ENCODE peak calls at places on chromosome 12, in nine cellular contexts. One of them, this sample, is unnamed.

GRCh38 chr12:49552014-49552413 is 13.2 kb downstream of the KCNH3 start:
- DNase-seq in lower leg skin: peak; percentile 86
- DNase-seq in cardiac fibroblast: no peak
- DNase-seq in IMR-90: no peak
- DNase-seq in Peyer's patch: no peak
- DNase-seq in heart left ventricle: peak; percentile 47
- DNase-seq in fibroblast of lung: no peak
- DNase-seq in heart right ventricle: peak; percentile 29
- DNase-seq in NB4: no peak
- DNase-seq in this sample: no peak

GRCh38 chr12:122159879-122160278 is 14.1 kb downstream of the IL31 start:
- DNase-seq in lower leg skin: no peak
- DNase-seq in cardiac fibroblast: no peak
- DNase-seq in IMR-90: no peak
- DNase-seq in Peyer's patch: no peak
- DNase-seq in heart left ventricle: no peak
- DNase-seq in fibroblast of lung: no peak
- DNase-seq in heart right ventricle: no peak
- DNase-seq in NB4: no peak
- DNase-seq in this sample: no peak

GRCh38 chr12:95658386-95658785 is 107.1 kb upstream of the USP44 start:
- DNase-seq in lower leg skin: no peak
- DNase-seq in cardiac fibroblast: no peak
- DNase-seq in IMR-90: no peak
- DNase-seq in Peyer's patch: no peak
- DNase-seq in heart left ventricle: no peak
- DNase-seq in fibroblast of lung: no peak
- DNase-seq in heart right ventricle: no peak
- DNase-seq in NB4: no peak
- DNase-seq in this sample: no peak

GRCh38 chr12:19130224-19131019 is 889 bp downstream of the PLEKHA5 start:
- DNase-seq in lower leg skin: peak; percentile 89
- DNase-seq in cardiac fibroblast: no peak
- DNase-seq in IMR-90: no peak
- DNase-seq in Peyer's patch: peak; percentile 71
- DNase-seq in heart left ventricle: peak; percentile 38
- DNase-seq in fibroblast of lung: peak; percentile 37
- DNase-seq in heart right ventricle: peak; percentile 44
- DNase-seq in NB4: peak; percentile 62
- DNase-seq in this sample: peak; percentile 28

GRCh38 chr12:29241821-29242591 is 92.9 kb downstream of the FAR2 start:
- DNase-seq in lower leg skin: no peak
- DNase-seq in cardiac fibroblast: peak; percentile 93
- DNase-seq in IMR-90: peak; percentile 80
- DNase-seq in Peyer's patch: peak; percentile 41
- DNase-seq in heart left ventricle: peak; percentile 38
- DNase-seq in fibroblast of lung: peak; percentile 89
- DNase-seq in heart right ventricle: no peak
- DNase-seq in NB4: peak; percentile 99
- DNase-seq in this sample: peak; percentile 90

GRCh38 chr12:2960432-2960956 is 1.3 kb downstream of the TEAD4 start:
- DNase-seq in lower leg skin: no peak
- DNase-seq in cardiac fibroblast: peak; percentile 25
- DNase-seq in IMR-90: peak; percentile 67
- DNase-seq in Peyer's patch: no peak
- DNase-seq in heart left ventricle: no peak
- DNase-seq in fibroblast of lung: peak; percentile 64
- DNase-seq in heart right ventricle: no peak
- DNase-seq in NB4: no peak
- DNase-seq in this sample: peak; percentile 26

GRCh38 chr12:105946541-105946940 is 192.2 kb downstream of the NUAK1 start:
- DNase-seq in lower leg skin: no peak
- DNase-seq in cardiac fibroblast: no peak
- DNase-seq in IMR-90: peak; percentile 28
- DNase-seq in Peyer's patch: no peak
- DNase-seq in heart left ventricle: peak; percentile 65
- DNase-seq in fibroblast of lung: peak; percentile 97
- DNase-seq in heart right ventricle: peak; percentile 57
- DNase-seq in NB4: no peak
- DNase-seq in this sample: peak; percentile 42

GRCh38 chr12:24778486-24779304 is 170.2 kb downstream of the BCAT1 start:
- DNase-seq in lower leg skin: no peak
- DNase-seq in cardiac fibroblast: peak; percentile 80
- DNase-seq in IMR-90: peak; percentile 75
- DNase-seq in Peyer's patch: no peak
- DNase-seq in heart left ventricle: no peak
- DNase-seq in fibroblast of lung: peak; percentile 48
- DNase-seq in heart right ventricle: no peak
- DNase-seq in NB4: peak; percentile 69
- DNase-seq in this sample: peak; percentile 84

GRCh38 chr12:104456950-104457745 is 400 bp downstream of the CHST11 start:
- DNase-seq in lower leg skin: peak; percentile 91
- DNase-seq in cardiac fibroblast: peak; percentile 84
- DNase-seq in IMR-90: peak; percentile 61
- DNase-seq in Peyer's patch: peak; percentile 60
- DNase-seq in heart left ventricle: peak; percentile 71
- DNase-seq in fibroblast of lung: peak; percentile 76
- DNase-seq in heart right ventricle: peak; percentile 55
- DNase-seq in NB4: peak; percentile 86
- DNase-seq in this sample: peak; percentile 83
- TF ChIP-seq CTCF in lower leg skin: no peak
- TF ChIP-seq CTCF in cardiac fibroblast: peak; percentile 46
- TF ChIP-seq CTCF in IMR-90: peak; percentile 18
- TF ChIP-seq CTCF in Peyer's patch: peak; percentile 36
- TF ChIP-seq CTCF in heart left ventricle: peak; percentile 31
- TF ChIP-seq CTCF in fibroblast of lung: peak; percentile 38
- TF ChIP-seq CTCF in heart right ventricle: peak; percentile 59
- TF ChIP-seq CTCF in NB4: peak; percentile 43
- TF ChIP-seq CTCF in this sample: peak; percentile 68

DNA sequence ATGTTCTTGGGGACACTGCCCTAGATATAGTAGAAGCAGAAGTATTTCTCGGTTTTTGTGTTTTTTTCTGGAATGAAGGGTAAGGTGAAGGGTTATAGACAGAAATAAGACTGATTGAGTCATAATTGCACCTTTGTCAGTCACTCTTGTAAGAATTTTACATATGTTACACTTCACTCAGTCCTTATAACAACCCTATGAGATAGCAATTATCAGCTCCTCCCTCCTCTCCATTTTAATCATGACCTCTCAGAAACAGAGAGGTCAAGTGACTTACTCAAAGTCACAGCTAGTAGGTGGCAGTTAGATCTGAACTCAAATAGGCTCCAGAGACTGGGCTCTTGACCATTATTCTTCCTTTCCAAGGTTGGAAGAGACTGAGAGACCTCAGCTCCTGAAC is 121.1 kb downstream of the CRADD start:
- DNase-seq in lower leg skin: no peak
- DNase-seq in cardiac fibroblast: no peak
- DNase-seq in IMR-90: no peak
- DNase-seq in Peyer's patch: no peak
- DNase-seq in heart left ventricle: no peak
- DNase-seq in fibroblast of lung: no peak
- DNase-seq in heart right ventricle: no peak
- DNase-seq in NB4: no peak
- DNase-seq in this sample: no peak
- H3K4me3 ChIP-seq in lower leg skin: no peak overlapping the region
- H3K4me3 ChIP-seq in cardiac fibroblast: no peak overlapping the region
- H3K4me3 ChIP-seq in IMR-90: no peak overlapping the region
- H3K4me3 ChIP-seq in Peyer's patch: no peak overlapping the region
- H3K4me3 ChIP-seq in heart left ventricle: no peak overlapping the region
- H3K4me3 ChIP-seq in fibroblast of lung: no peak overlapping the region
- H3K4me3 ChIP-seq in heart right ventricle: no peak overlapping the region
- H3K4me3 ChIP-seq in NB4: no peak overlapping the region
- H3K4me3 ChIP-seq in this sample: no peak overlapping the region

DNA sequence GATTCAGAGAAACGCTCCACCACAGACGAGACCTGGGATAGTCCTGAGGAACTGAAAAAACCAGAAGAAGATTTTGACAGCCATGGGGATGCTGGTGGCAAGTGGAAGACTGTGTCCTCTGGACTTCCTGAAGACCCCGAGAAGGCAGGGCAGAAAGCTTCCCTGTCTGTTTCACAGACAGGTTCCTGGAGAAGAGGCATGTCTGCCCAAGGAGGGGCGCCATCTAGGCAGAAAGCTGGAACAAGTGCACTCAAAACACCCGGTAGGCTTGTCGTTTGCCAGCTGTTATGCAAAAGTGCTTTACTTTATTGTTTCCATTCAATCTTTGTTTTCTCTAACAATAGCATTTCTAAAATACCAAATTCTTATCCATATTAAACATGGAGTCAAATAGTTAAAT is 287.3 kb downstream of the NAV3 start:
- DNase-seq in lower leg skin: no peak
- DNase-seq in cardiac fibroblast: no peak
- DNase-seq in IMR-90: no peak
- DNase-seq in Peyer's patch: no peak
- DNase-seq in heart left ventricle: no peak
- DNase-seq in fibroblast of lung: no peak
- DNase-seq in heart right ventricle: no peak
- DNase-seq in NB4: peak; percentile 40
- DNase-seq in this sample: peak; percentile 16
- TF ChIP-seq CTCF in lower leg skin: no peak
- TF ChIP-seq CTCF in cardiac fibroblast: no peak
- TF ChIP-seq CTCF in IMR-90: no peak
- TF ChIP-seq CTCF in Peyer's patch: no peak
- TF ChIP-seq CTCF in heart left ventricle: no peak
- TF ChIP-seq CTCF in fibroblast of lung: no peak
- TF ChIP-seq CTCF in heart right ventricle: no peak
- TF ChIP-seq CTCF in NB4: peak; percentile 26
- TF ChIP-seq CTCF in this sample: peak; percentile 36

GRCh38 chr12:15728118-15728598 is 61.0 kb downstream of the EPS8 start:
- DNase-seq in lower leg skin: no peak
- DNase-seq in cardiac fibroblast: peak; percentile 93
- DNase-seq in IMR-90: peak; percentile 80
- DNase-seq in Peyer's patch: no peak
- DNase-seq in heart left ventricle: no peak
- DNase-seq in fibroblast of lung: peak; percentile 76
- DNase-seq in heart right ventricle: no peak
- DNase-seq in NB4: no peak
- DNase-seq in this sample: peak; percentile 81
- H3K4me3 ChIP-seq in lower leg skin: no peak overlapping the region
- H3K4me3 ChIP-seq in cardiac fibroblast: no peak overlapping the region
- H3K4me3 ChIP-seq in IMR-90: no peak overlapping the region
- H3K4me3 ChIP-seq in Peyer's patch: no peak overlapping the region
- H3K4me3 ChIP-seq in heart left ventricle: no peak overlapping the region
- H3K4me3 ChIP-seq in fibroblast of lung: no peak overlapping the region
- H3K4me3 ChIP-seq in heart right ventricle: no peak overlapping the region
- H3K4me3 ChIP-seq in NB4: no peak overlapping the region
- H3K4me3 ChIP-seq in this sample: no peak overlapping the region

GRCh38 chr12:46958093-46958492 is 121.3 kb upstream of the PCED1B start:
- DNase-seq in lower leg skin: no peak
- DNase-seq in cardiac fibroblast: no peak
- DNase-seq in IMR-90: no peak
- DNase-seq in Peyer's patch: no peak
- DNase-seq in heart left ventricle: no peak
- DNase-seq in fibroblast of lung: no peak
- DNase-seq in heart right ventricle: no peak
- DNase-seq in NB4: no peak
- DNase-seq in this sample: no peak

GRCh38 chr12:46963977-46964376 is 115.4 kb upstream of the PCED1B start:
- DNase-seq in lower leg skin: no peak
- DNase-seq in cardiac fibroblast: peak; percentile 27
- DNase-seq in IMR-90: no peak
- DNase-seq in Peyer's patch: no peak
- DNase-seq in heart left ventricle: peak; percentile 24
- DNase-seq in fibroblast of lung: peak; percentile 62
- DNase-seq in heart right ventricle: no peak
- DNase-seq in NB4: no peak
- DNase-seq in this sample: peak; percentile 17

GRCh38 chr12:46959484-46959883 is 119.9 kb upstream of the PCED1B start:
- DNase-seq in lower leg skin: no peak
- DNase-seq in cardiac fibroblast: peak; percentile 90
- DNase-seq in IMR-90: peak; percentile 93
- DNase-seq in Peyer's patch: no peak
- DNase-seq in heart left ventricle: no peak
- DNase-seq in fibroblast of lung: peak; percentile 84
- DNase-seq in heart right ventricle: no peak
- DNase-seq in NB4: peak; percentile 17
- DNase-seq in this sample: peak; percentile 58

GRCh38 chr12:46956451-46957035 is 122.9 kb upstream of the PCED1B start:
- DNase-seq in lower leg skin: no peak
- DNase-seq in cardiac fibroblast: no peak
- DNase-seq in IMR-90: no peak
- DNase-seq in Peyer's patch: no peak
- DNase-seq in heart left ventricle: no peak
- DNase-seq in fibroblast of lung: no peak
- DNase-seq in heart right ventricle: no peak
- DNase-seq in NB4: no peak
- DNase-seq in this sample: no peak

GRCh38 chr12:46958599-46959290 is 120.7 kb upstream of the PCED1B start:
- DNase-seq in lower leg skin: no peak
- DNase-seq in cardiac fibroblast: no peak
- DNase-seq in IMR-90: no peak
- DNase-seq in Peyer's patch: no peak
- DNase-seq in heart left ventricle: no peak
- DNase-seq in fibroblast of lung: no peak
- DNase-seq in heart right ventricle: no peak
- DNase-seq in NB4: no peak
- DNase-seq in this sample: no peak
- TF ChIP-seq CTCF in lower leg skin: no peak
- TF ChIP-seq CTCF in cardiac fibroblast: no peak
- TF ChIP-seq CTCF in IMR-90: no peak
- TF ChIP-seq CTCF in Peyer's patch: no peak
- TF ChIP-seq CTCF in heart left ventricle: no peak
- TF ChIP-seq CTCF in fibroblast of lung: no peak
- TF ChIP-seq CTCF in heart right ventricle: no peak
- TF ChIP-seq CTCF in NB4: no peak
- TF ChIP-seq CTCF in this sample: no peak

This sample was measured in choroid plexus epithelial cell.